ENCODE peak calls at places on chromosome 1, in four cellular contexts. V is NCI-H1417 treated with DMSO at 0.1 percent for 48 hours; N is stimulated activated CD8-positive, alpha-beta memory T cell treated with anti-CD3 and anti-CD28 coated beads, Interleukin-15, amount 100 ng/mL, for 4 hours; E is DMS53. Z is an unnamed sample.

GRCh38 chr1:39735731-39736130 is 3.0 kb upstream of the PPIE start:
- DNase-seq in E (no peak), N (no peak), V (no peak), Z (no peak)

GRCh38 chr1:221439734-221440436 is 302.0 kb downstream of the DUSP10 start:
- DNase-seq in V (no peak), N (no peak), E (peak; percentile 88), Z (peak; percentile 13)

GRCh38 chr1:237527761-237528160 is 363.0 kb downstream of the ZP4 start:
- DNase-seq in E (no peak), V (no peak), N (no peak), Z (no peak)

GRCh38 chr1:237111807-237112206 is 69.8 kb downstream of the RYR2 start:
- DNase-seq in V (no peak), E (no peak), N (no peak), Z (no peak)

GRCh38 chr1:180042994-180043622 is 88.5 kb downstream of the CEP350 start:
- DNase-seq in N (no peak), E (no peak), V (no peak), Z (no peak)

GRCh38 chr1:230858918-230859819 is 9.2 kb downstream of the C1orf198 start:
- DNase-seq in E (no peak), V (no peak), N (no peak), Z (no peak)

GRCh38 chr1:2405588-2406295 is 6.6 kb downstream of the PEX10 start:
- DNase-seq in N (no peak), V (no peak), E (no peak), Z (no peak)

GRCh38 chr1:179493323-179493722 is 82.4 kb downstream of the NPHS2 start:
- DNase-seq in E (no peak), N (no peak), V (no peak), Z (no peak)

GRCh38 chr1:9591669-9592509 is 3.2 kb downstream of the TMEM201 start:
- DNase-seq in N (no peak), V (no peak), E (no peak), Z (no peak)

GRCh38 chr1:17565551-17565971 is 26.1 kb downstream of the ARHGEF10L start:
- DNase-seq in E (no peak), N (no peak), V (no peak), Z (no peak)

Z was measured in stimulated activated CD4-positive, alpha-beta T cell treated with anti-CD3 and anti-CD28 coated beads, Interleukin-4, amount 100 ng/mL, for 1 hour.